ENCODE peak calls at places on chromosomes 2 and 18, in eight cellular contexts. N, E, I, W, O, T, Q and P are unnamed samples.

GRCh38 chr2:31297751-31298150 is 63.8 kb downstream of the EHD3 start:
- DNase-seq in N (peak; percentile 47), E (no peak), I (no peak), W (no peak), O (no peak), T (no peak), Q (no peak), P (no peak)

GRCh38 chr2:181784556-181784955 is 104.2 kb upstream of the NEUROD1 start:
- DNase-seq in N (peak; percentile 36), E (no peak), I (no peak), W (peak; percentile 88), O (no peak), T (no peak), Q (no peak), P (no peak)

GRCh38 chr2:239359194-239359912 is 41.5 kb downstream of the HDAC4 start:
- DNase-seq in N (no peak), E (no peak), I (no peak), W (no peak), O (no peak), T (no peak), Q (peak; percentile 64), P (no peak)

GRCh38 chr2:74507926-74508520 is 528 bp upstream of the PCGF1 start:
- DNase-seq in N (no peak), E (no peak), I (no peak), W (no peak), O (peak; percentile 9), T (peak; percentile 68), Q (no peak), P (no peak)

GRCh38 chr2:207311316-207312005 is 145.7 kb upstream of the KLF7 start:
- DNase-seq in N (peak; percentile 99), E (peak; percentile 28), I (no peak), W (peak; percentile 60), O (no peak), T (no peak), Q (peak; percentile 81), P (no peak)

GRCh38 chr2:64988420-64989125 is 626 bp upstream of the SLC1A4 start:
- DNase-seq in N (peak; percentile 90), E (peak; percentile 69), I (peak; percentile 67), W (peak; percentile 19), O (peak; percentile 36), T (no peak), Q (peak; percentile 88), P (peak; percentile 84)

GRCh38 chr2:223648755-223649154 is 46.6 kb upstream of the SCG2 start:
- DNase-seq in N (no peak), E (no peak), I (no peak), W (no peak), O (no peak), T (no peak), Q (no peak), P (no peak)

GRCh38 chr2:107591541-107591940 is 235.2 kb upstream of the RGPD4 start:
- DNase-seq in N (no peak), E (no peak), I (no peak), W (no peak), O (no peak), T (no peak), Q (no peak), P (no peak)

GRCh38 chr2:46170011-46170410 is 127.2 kb upstream of the EPAS1 start:
- DNase-seq in N (no peak), E (no peak), I (no peak), W (no peak), O (no peak), T (no peak), Q (no peak), P (no peak)

GRCh38 chr2:80256396-80257167 is 48.0 kb downstream of the LRRTM1 start:
- DNase-seq in N (no peak), E (no peak), I (no peak), W (no peak), O (peak; percentile 35), T (no peak), Q (no peak), P (no peak)

GRCh38 chr18:22728016-22728415 is 205.1 kb upstream of the RBBP8 start:
- DNase-seq in N (no peak), E (no peak), I (no peak), W (no peak), O (no peak), T (no peak), Q (no peak), P (no peak)

GRCh38 chr18:22728481-22729105 is 204.5 kb upstream of the RBBP8 start:
- DNase-seq in N (no peak), E (no peak), I (no peak), W (no peak), O (no peak), T (no peak), Q (no peak), P (no peak)

GRCh38 chr18:22734103-22734661 is 198.9 kb upstream of the RBBP8 start:
- DNase-seq in N (no peak), E (no peak), I (no peak), W (no peak), O (no peak), T (no peak), Q (no peak), P (no peak)

GRCh38 chr18:22734812-22735627 is 198.1 kb upstream of the RBBP8 start:
- DNase-seq in N (peak; percentile 7), E (no peak), I (no peak), W (no peak), O (no peak), T (no peak), Q (no peak), P (no peak)

DNA sequence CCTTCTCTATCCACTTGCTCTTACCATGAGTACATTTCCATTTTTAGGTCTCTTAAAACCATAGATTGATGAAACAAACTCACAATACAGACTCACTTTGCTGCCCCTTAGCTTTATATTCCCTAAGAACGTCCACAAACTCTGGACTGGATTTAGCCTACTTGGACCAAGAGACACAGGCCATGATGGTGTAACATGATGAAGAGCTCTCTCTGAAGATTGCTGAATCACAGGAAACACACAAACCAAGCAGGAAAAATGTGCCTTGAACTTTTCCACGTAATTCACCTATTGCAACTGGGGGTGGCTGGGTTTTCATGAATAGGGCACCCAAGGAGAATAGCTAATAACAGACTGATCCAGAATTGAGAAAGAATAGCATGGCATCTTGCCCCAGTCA is 201.7 kb upstream of the RBBP8 start:
- DNase-seq in N (no peak), E (no peak), I (no peak), W (no peak), O (no peak), T (no peak), Q (no peak), P (no peak)
- TF ChIP-seq CTCF in N (no peak), E (no peak), I (no peak), W (no peak), O (no peak), T (no peak), Q (no peak), P (no peak)

DNA sequence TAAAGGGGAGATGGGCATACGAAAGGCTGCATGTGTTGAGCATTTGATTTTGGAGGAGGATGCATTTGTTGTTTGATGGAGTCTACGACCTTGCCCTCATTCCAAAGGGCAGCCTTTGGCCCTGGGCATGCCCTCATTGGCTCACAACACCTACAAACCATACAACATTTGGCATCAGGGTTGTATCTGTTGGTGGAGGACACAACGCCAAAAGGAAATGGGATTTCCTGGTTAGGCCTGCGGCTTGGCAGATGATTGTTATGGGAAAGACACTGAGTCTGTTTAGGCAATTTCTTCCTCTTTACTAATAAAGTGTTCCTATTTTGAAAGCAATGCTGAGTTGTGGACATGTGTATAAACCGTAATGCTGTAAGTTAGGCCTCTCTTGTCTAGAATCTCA is 246.9 kb downstream of the LDLRAD4 start:
- DNase-seq in N (no peak), E (no peak), I (no peak), W (no peak), O (no peak), T (no peak), Q (no peak), P (no peak)
- H3K4me3 ChIP-seq in N (no peak overlapping the region), E (peak overlapping the region; percentile 4), I (no peak overlapping the region), W (no peak overlapping the region), O (no peak overlapping the region), T (peak overlapping the region; percentile 24), Q (no peak overlapping the region), P (peak overlapping the region; percentile 61)

GRCh38 chr2:175838979-175839378 is 163.1 kb downstream of the LNPK start:
- DNase-seq in N (no peak), E (no peak), I (no peak), W (no peak), O (no peak), T (no peak), Q (no peak), P (no peak)

GRCh38 chr2:175837046-175837445 is 165.0 kb downstream of the LNPK start:
- DNase-seq in N (peak; percentile 91), E (no peak), I (peak; percentile 15), W (no peak), O (no peak), T (no peak), Q (no peak), P (no peak)

GRCh38 chr2:175832886-175833285 is 169.2 kb downstream of the LNPK start:
- DNase-seq in N (no peak), E (no peak), I (no peak), W (no peak), O (no peak), T (no peak), Q (no peak), P (no peak)

GRCh38 chr2:175836361-175836760 is 165.7 kb downstream of the LNPK start:
- DNase-seq in N (no peak), E (no peak), I (no peak), W (no peak), O (no peak), T (no peak), Q (no peak), P (no peak)

DNA sequence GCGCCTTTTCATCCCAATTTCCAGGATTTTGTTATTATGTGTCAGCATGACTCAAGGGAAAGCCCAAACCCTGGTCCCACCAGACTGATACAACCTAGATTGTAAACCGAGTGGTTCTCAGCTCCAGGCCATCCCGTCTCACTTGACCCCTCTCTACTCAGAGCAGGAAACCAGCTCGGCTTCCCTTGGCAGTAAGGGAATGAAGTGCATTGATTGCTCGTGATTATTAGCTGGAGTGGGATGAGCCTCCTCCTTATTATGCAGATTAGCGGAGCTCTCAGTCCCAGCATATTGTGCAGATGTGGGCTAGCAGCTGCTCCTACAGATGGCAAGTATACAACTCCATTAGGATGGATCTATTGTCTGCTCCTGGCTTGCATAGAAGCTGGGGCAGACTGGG is 167.6 kb downstream of the LNPK start:
- DNase-seq in N (no peak), E (no peak), I (no peak), W (no peak), O (no peak), T (no peak), Q (no peak), P (no peak)
- H3K36me3 ChIP-seq in N (no peaks in the 10 kb centered on the region), E (no peaks in the 10 kb centered on the region), I (no peaks in the 10 kb centered on the region), W (no peaks in the 10 kb centered on the region), O (no peaks in the 10 kb centered on the region), T (no peaks in the 10 kb centered on the region), Q (no peaks in the 10 kb centered on the region), P (no peaks in the 10 kb centered on the region)

GRCh38 chr2:5123597-5124196 is 568.5 kb upstream of the SOX11 start:
- DNase-seq in N (no peak), E (no peak), I (no peak), W (no peak), O (no peak), T (no peak), Q (no peak), P (no peak)

GRCh38 chr2:5121106-5121505 is 571.1 kb upstream of the SOX11 start:
- DNase-seq in N (no peak), E (no peak), I (no peak), W (no peak), O (no peak), T (no peak), Q (no peak), P (no peak)

GRCh38 chr2:5125017-5125730 is 567.0 kb upstream of the SOX11 start:
- DNase-seq in N (no peak), E (no peak), I (no peak), W (no peak), O (no peak), T (no peak), Q (no peak), P (no peak)

GRCh38 chr2:5121677-5122076 is 570.5 kb upstream of the SOX11 start:
- DNase-seq in N (peak; percentile 43), E (no peak), I (no peak), W (no peak), O (peak; percentile 12), T (no peak), Q (no peak), P (no peak)
- TF ChIP-seq CTCF in N (peak; percentile 55), E (no peak), I (no peak), W (no peak), O (no peak), T (no peak), Q (no peak), P (no peak)